ENCODE peak calls at places on chromosome 17, in five cellular contexts. B is EL; T is activated T-cell treated with anti-CD3 and anti-CD28 coated beads, Interleukin-2, amount 50 U/mL, for 72 hours; M is fibroblast of the conjunctiva; V is activated naive CD4-positive, alpha-beta T cell treated with anti-CD3 and anti-CD28 coated beads, Interleukin-2, amount 50 U/mL, for 72 hours. F is an unnamed sample.

GRCh38 chr17:45243750-45244149 is 18.1 kb downstream of the SPATA32 start:
- DNase-seq in B (no peak), T (no peak), M (no peak), V (no peak), F (no peak)

GRCh38 chr17:65370669-65371126 is 190.8 kb downstream of the AXIN2 start:
- DNase-seq in B (no peak), T (no peak), M (no peak), V (no peak), F (peak)

GRCh38 chr17:61482467-61482866 is 30.2 kb downstream of the TBX4 start:
- DNase-seq in B (no peak), T (no peak), M (no peak), V (peak), F (no peak)

GRCh38 chr17:76831316-76831715 is 36.9 kb upstream of the MGAT5B start:
- DNase-seq in B (no peak), T (no peak), M (no peak), V (no peak), F (no peak)

GRCh38 chr17:28550858-28551257 is 1.6 kb downstream of the UNC119 start:
- DNase-seq in B (no peak), T (no peak), M (no peak), V (no peak), F (no peak)

GRCh38 chr17:77834170-77835115 is 124.1 kb upstream of the TNRC6C start:
- DNase-seq in B (peak), T (peak), M (peak), V (peak), F (peak)

GRCh38 chr17:62715882-62716390 is 88.5 kb downstream of the MRC2 start:
- DNase-seq in B (no peak), T (no peak), M (no peak), V (no peak), F (no peak)

GRCh38 chr17:74962622-74963394 is 9.8 kb downstream of the HID1 start:
- DNase-seq in B (no peak), T (no peak), M (no peak), V (no peak), F (no peak)

GRCh38 chr17:4711671-4712111 is 1.3 kb downstream of the ARRB2 start:
- DNase-seq in B (no peak), T (no peak), M (no peak), V (no peak), F (no peak)

GRCh38 chr17:45889579-45889978 is 4.8 kb upstream of the MAPT start:
- DNase-seq in B (no peak), T (no peak), M (no peak), V (no peak), F (no peak)

GRCh38 chr17:39740357-39741111 is 2.8 kb downstream of the GRB7 start:
- DNase-seq in B (peak), T (no peak), M (no peak), V (no peak), F (no peak)

GRCh38 chr17:36064142-36064541 is at the start of gene CCL18:
- DNase-seq in B (no peak), T (no peak), M (no peak), V (no peak), F (no peak)

GRCh38 chr17:20300399-20301037 is 166.8 kb downstream of the LGALS9B start:
- DNase-seq in B (peak), T (no peak), M (no peak), V (no peak), F (no peak)

GRCh38 chr17:78322858-78323455 is 36.9 kb downstream of the SOCS3 start:
- DNase-seq in B (no peak), T (no peak), M (no peak), V (no peak), F (no peak)

GRCh38 chr17:78019367-78019975 is 61.0 kb downstream of the TNRC6C start:
- DNase-seq in B (peak), T (no peak), M (no peak), V (no peak), F (no peak)

GRCh38 chr17:34361478-34362061 is 1.5 kb downstream of the CCL1 start:
- DNase-seq in B (peak), T (peak), M (peak), V (peak), F (peak)

GRCh38 chr17:57739402-57740224 is 5.5 kb downstream of the CCDC182 start:
- DNase-seq in B (no peak), T (peak), M (no peak), V (no peak), F (peak)

GRCh38 chr17:16478693-16479092 is 13.3 kb downstream of the LRRC75A start:
- DNase-seq in B (no peak), T (no peak), M (no peak), V (no peak), F (no peak)

GRCh38 chr17:17888821-17889220 is 52.0 kb upstream of the SREBF1 start:
- DNase-seq in B (no peak), T (no peak), M (no peak), V (no peak), F (no peak)

GRCh38 chr17:65751263-65751662 is 189.8 kb upstream of the AXIN2 start:
- DNase-seq in B (no peak), T (no peak), M (no peak), V (no peak), F (no peak)

GRCh38 chr17:76547183-76547641 is 7.4 kb downstream of the PRCD start:
- DNase-seq in B (peak), T (peak), M (peak), V (no peak), F (peak)

F was measured in activated CD8-positive, alpha-beta T cell treated with anti-CD3 and anti-CD28 coated beads, Interleukin-2, amount 10 ng/mL, durations not matched to agents 7 days and 5 days.